ENCODE peak calls at places on chromosomes 4 and X, in nine cellular contexts. D, A, W, Q, R, G, L, V and E are unnamed samples.

GRCh38 chrX:123581586-123581985 is 151.3 kb downstream of the THOC2 start:
- DNase-seq in D (no peak), A (no peak), W (no peak), Q (no peak), R (no peak), G (no peak), L (no peak), V (no peak), E (no peak)

GRCh38 chr4:89298788-89299152 is 8.8 kb downstream of the GPRIN3 start:
- DNase-seq in D (no peak), A (no peak), W (no peak), Q (no peak), R (no peak), G (no peak), L (no peak), V (no peak), E (no peak)

GRCh38 chr4:140152015-140152703 is 1.8 kb downstream of the MAML3 start:
- DNase-seq in D (peak), A (peak), W (peak), Q (peak), R (peak), G (no peak), L (peak), V (peak), E (peak)

GRCh38 chrX:42704454-42704853 is 73.5 kb downstream of the PPP1R2C start:
- DNase-seq in D (no peak), A (no peak), W (no peak), Q (no peak), R (no peak), G (no peak), L (no peak), V (no peak), E (no peak)

GRCh38 chrX:119121341-119121740 is 6.3 kb downstream of the KIAA1210 start:
- DNase-seq in D (no peak), A (no peak), W (no peak), Q (no peak), R (no peak), G (peak), L (no peak), V (no peak), E (no peak)

GRCh38 chr4:176830971-176831370 is 38.2 kb upstream of the VEGFC start:
- DNase-seq in D (no peak), A (no peak), W (no peak), Q (no peak), R (no peak), G (no peak), L (no peak), V (no peak), E (no peak)

GRCh38 chr4:26574563-26574962 is 9.3 kb upstream of the TBC1D19 start:
- DNase-seq in D (no peak), A (no peak), W (no peak), Q (no peak), R (no peak), G (no peak), L (no peak), V (no peak), E (no peak)

GRCh38 chrX:152212969-152213368 is 74.6 kb upstream of the MAGEA10 start:
- DNase-seq in D (no peak), A (no peak), W (no peak), Q (no peak), R (no peak), G (no peak), L (no peak), V (no peak), E (no peak)

GRCh38 chrX:112083624-112084326 is 1.2 kb upstream of the TRPC5 start:
- DNase-seq in D (no peak), A (no peak), W (no peak), Q (no peak), R (no peak), G (no peak), L (no peak), V (no peak), E (no peak)

GRCh38 chr4:137266511-137266910 is 265.8 kb downstream of the PCDH18 start:
- DNase-seq in D (no peak), A (no peak), W (no peak), Q (no peak), R (no peak), G (no peak), L (no peak), V (no peak), E (no peak)

GRCh38 chrX:116417214-116417613 is 19.2 kb upstream of the SLC6A14 start:
- DNase-seq in D (no peak), A (no peak), W (no peak), Q (no peak), R (no peak), G (no peak), L (no peak), V (peak), E (no peak)